ENCODE peak calls at places on chromosomes 3 and 15, in four cellular contexts. A is left ventricle myocardium inferior, B is colonic mucosa, J is psoas muscle. G is an unnamed sample.

GRCh38 chr3:132180337-132180791 is 136.8 kb upstream of the ACP3 start:
- DNase-seq in A (no peak), B (no peak), J (no peak), G (peak; percentile 81)

GRCh38 chr3:65093641-65094040 is 405.8 kb upstream of the ADAMTS9 start:
- DNase-seq in A (no peak), B (no peak), J (no peak), G (no peak)

GRCh38 chr15:61046291-61046690 is 182.8 kb downstream of the RORA start:
- DNase-seq in A (no peak), B (no peak), J (no peak), G (no peak)

GRCh38 chr3:151345854-151346253 is 16.5 kb upstream of the P2RY13 start:
- DNase-seq in A (no peak), B (no peak), J (no peak), G (peak; percentile 78)

GRCh38 chr3:49004352-49005297 is 2.6 kb upstream of the WDR6 start:
- DNase-seq in A (no peak), B (peak; percentile 84), J (no peak), G (no peak)

GRCh38 chr3:66957357-66957756 is 40.8 kb upstream of the KBTBD8 start:
- DNase-seq in A (no peak), B (no peak), J (no peak), G (no peak)

GRCh38 chr3:46926871-46927717 is 49.5 kb downstream of the CCDC12 start:
- DNase-seq in A (no peak), B (peak; percentile 42), J (peak; percentile 41), G (no peak)

GRCh38 chr3:167884481-167884880 is 149.0 kb downstream of the SERPINI1 start:
- DNase-seq in A (no peak), B (no peak), J (no peak), G (no peak)

GRCh38 chr15:73782339-73782979 is 29.3 kb upstream of the INSYN1 start:
- DNase-seq in A (no peak), B (no peak), J (no peak), G (no peak)

GRCh38 chr3:113264741-113265140 is 53.4 kb downstream of the BOC start:
- DNase-seq in A (no peak), B (no peak), J (peak; percentile 46), G (no peak)

GRCh38 chr3:117128876-117129275 is 419.3 kb downstream of the TUSC7 start:
- DNase-seq in A (no peak), B (no peak), J (no peak), G (no peak)

GRCh38 chr15:101409621-101410020 is 79.9 kb downstream of the PCSK6 start:
- DNase-seq in A (no peak), B (no peak), J (no peak), G (no peak)

GRCh38 chr3:100913870-100914654 is 79.2 kb downstream of the ABI3BP start:
- DNase-seq in A (no peak), B (no peak), J (no peak), G (peak; percentile 59)

GRCh38 chr3:184040010-184040409 is 8.5 kb downstream of the HTR3D start:
- DNase-seq in A (no peak), B (no peak), J (no peak), G (peak; percentile 15)

GRCh38 chr3:55097441-55097840 is 169.6 kb upstream of the LRTM1 start:
- DNase-seq in A (no peak), B (no peak), J (no peak), G (peak; percentile 76)

GRCh38 chr3:111173906-111174305 is 102.3 kb downstream of the NECTIN3 start:
- DNase-seq in A (no peak), B (no peak), J (no peak), G (no peak)

GRCh38 chr3:73827658-73828313 is 203.0 kb upstream of the PDZRN3 start:
- DNase-seq in A (no peak), B (peak; percentile 38), J (no peak), G (peak; percentile 68)

GRCh38 chr15:63923993-63924950 is 90.5 kb upstream of the HERC1 start:
- DNase-seq in A (no peak), B (no peak), J (no peak), G (no peak)

GRCh38 chr3:140599009-140599408 is 78.9 kb upstream of the TRIM42 start:
- DNase-seq in A (no peak), B (no peak), J (no peak), G (no peak)

GRCh38 chr3:10505050-10505790 is at the start of gene ATP2B2:
- DNase-seq in A (no peak), B (no peak), J (peak; percentile 40), G (peak; percentile 35)

GRCh38 chr3:21174461-21174860 is 576.5 kb downstream of the ZNF385D start:
- DNase-seq in A (no peak), B (no peak), J (no peak), G (peak; percentile 48)

GRCh38 chr15:82571722-82572222 is 31.5 kb upstream of the RPS17 start:
- DNase-seq in A (peak; percentile 53), B (peak; percentile 58), J (peak; percentile 71), G (peak; percentile 65)

GRCh38 chr3:138174421-138175122 is at the start of gene DBR1:
- DNase-seq in A (peak; percentile 51), B (peak; percentile 94), J (peak; percentile 79), G (peak; percentile 73)

GRCh38 chr3:155079795-155080546 is at the start of gene MME:
- DNase-seq in A (peak; percentile 29), B (no peak), J (peak; percentile 81), G (peak; percentile 97)

GRCh38 chr3:162491957-162492356 is 995.3 kb downstream of the OTOL1 start:
- DNase-seq in A (no peak), B (no peak), J (no peak), G (peak; percentile 14)

GRCh38 chr3:23624305-23624704 is 181.4 kb upstream of the UBE2E1 start:
- DNase-seq in A (no peak), B (no peak), J (no peak), G (no peak)

DNA sequence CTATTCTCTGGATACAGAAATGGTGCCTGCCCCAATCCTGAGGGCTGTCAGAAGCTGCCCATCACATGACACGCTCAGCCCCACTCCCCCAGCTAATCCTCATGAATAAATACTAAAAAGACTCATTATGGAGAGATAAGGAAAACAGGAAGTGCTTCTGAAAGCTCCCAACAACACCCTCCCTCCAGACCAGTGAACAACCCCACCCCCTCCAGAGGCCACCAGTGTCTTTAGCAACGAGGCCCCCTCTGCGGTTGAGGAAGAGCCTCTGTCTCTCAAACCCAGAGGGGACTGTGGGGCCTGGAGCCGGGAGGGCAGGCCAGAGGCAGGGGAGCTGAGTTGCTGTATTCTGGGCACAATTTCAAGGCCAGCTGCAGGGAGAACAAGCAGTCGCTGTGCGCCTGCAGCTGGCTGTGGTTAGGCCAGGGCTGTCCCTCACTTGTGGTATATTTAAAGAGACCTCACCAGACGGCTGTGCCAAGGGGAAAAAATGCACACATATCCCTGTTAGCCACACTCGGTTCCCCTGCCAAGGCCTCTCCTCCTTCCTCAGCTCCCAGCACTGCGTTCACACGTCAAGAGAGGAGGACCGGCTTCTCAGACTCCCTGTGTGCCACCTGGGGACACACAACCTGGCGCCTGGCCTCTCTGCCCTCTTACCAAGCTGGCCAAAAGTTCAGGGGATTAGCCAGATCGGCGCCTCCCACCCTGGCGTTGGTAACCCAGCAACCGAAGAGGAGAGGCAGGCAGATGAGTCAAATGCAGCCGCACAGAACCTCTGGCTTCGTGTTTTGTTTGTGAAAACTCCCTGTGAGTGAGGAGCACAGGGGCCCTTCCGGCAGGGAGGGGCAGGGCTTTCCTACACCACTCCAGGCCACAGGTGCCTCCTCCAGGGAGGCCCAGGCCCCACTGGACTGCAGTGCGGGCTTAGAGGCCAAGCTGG is 101.2 kb upstream of the ETV5 start:
- DNase-seq in A (peak; percentile 66), B (peak; percentile 29), J (peak; percentile 76), G (peak; percentile 66)
- H3K4me3 ChIP-seq in A (peak overlapping the region; percentile 24), B (no peak overlapping the region), J (peak overlapping the region; percentile 0), G (peak overlapping the region; percentile 35)

GRCh38 chr3:178719036-178719635 is 182.9 kb downstream of the KCNMB2 start:
- DNase-seq in A (no peak), B (peak; percentile 21), J (no peak), G (no peak)
- TF ChIP-seq CTCF in A (no peak), B (no peak), J (no peak), G (no peak)

GRCh38 chr3:127404614-127405598 is 117.1 kb upstream of the PRR20G start:
- DNase-seq in A (no peak), B (no peak), J (no peak), G (no peak)
- H3K4me3 ChIP-seq in A (no peak overlapping the region), B (no peak overlapping the region), J (no peak overlapping the region), G (no peak overlapping the region)

GRCh38 chr3:182697345-182697919 is 95.9 kb upstream of the ATP11B start:
- DNase-seq in A (no peak), B (no peak), J (no peak), G (no peak)

GRCh38 chr3:182699550-182700170 is 93.6 kb upstream of the ATP11B start:
- DNase-seq in A (no peak), B (no peak), J (no peak), G (no peak)

GRCh38 chr3:182702216-182702615 is 91.1 kb upstream of the ATP11B start:
- DNase-seq in A (no peak), B (no peak), J (no peak), G (no peak)

GRCh38 chr3:182693723-182694122 is 99.6 kb upstream of the ATP11B start:
- DNase-seq in A (no peak), B (no peak), J (no peak), G (no peak)

DNA sequence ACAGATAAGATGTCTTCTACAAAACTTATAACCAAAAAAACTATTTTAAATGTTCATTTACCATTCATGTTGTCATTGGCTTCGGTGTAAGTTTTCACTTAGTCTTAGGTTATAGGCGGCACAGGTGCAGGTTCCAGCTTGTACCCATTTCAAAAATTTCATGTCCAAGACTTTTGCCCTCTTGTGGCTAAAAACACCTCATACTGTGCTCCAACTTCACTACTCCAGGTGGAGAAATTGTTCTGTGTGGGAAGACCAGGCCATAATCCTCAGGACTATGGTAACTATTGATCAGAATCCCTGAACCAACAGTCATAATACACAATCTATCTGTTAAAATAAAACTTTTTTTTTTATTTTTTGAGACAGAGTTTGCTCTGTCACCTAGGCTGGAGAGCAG is 95.2 kb upstream of the ATP11B start:
- DNase-seq in A (no peak), B (no peak), J (no peak), G (no peak)
- TF ChIP-seq CTCF in A (no peak), B (no peak), J (no peak), G (no peak)

DNA sequence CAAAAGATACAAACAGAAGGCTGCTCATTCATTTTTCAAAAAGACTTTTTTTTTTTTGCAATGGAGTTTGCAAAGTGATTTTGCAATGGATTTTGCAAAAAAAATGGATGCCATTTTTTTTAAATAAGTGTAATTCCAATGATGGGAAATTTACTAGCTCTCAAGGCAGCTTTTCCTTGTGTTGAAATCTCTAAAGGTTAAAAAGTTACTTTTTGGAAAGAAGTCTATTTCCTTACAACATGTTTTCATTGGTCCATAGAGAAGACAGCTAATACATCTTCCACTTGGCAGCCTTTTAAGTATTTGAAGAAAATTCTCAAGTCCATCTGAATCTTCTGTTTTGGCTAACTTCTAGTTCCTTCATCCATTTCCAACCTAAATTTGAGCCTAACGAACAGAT is 392.2 kb upstream of the TPRG1 start:
- DNase-seq in A (no peak), B (no peak), J (no peak), G (no peak)
- H3K4me3 ChIP-seq in A (no peak overlapping the region), B (no peak overlapping the region), J (no peak overlapping the region), G (no peak overlapping the region)

DNA sequence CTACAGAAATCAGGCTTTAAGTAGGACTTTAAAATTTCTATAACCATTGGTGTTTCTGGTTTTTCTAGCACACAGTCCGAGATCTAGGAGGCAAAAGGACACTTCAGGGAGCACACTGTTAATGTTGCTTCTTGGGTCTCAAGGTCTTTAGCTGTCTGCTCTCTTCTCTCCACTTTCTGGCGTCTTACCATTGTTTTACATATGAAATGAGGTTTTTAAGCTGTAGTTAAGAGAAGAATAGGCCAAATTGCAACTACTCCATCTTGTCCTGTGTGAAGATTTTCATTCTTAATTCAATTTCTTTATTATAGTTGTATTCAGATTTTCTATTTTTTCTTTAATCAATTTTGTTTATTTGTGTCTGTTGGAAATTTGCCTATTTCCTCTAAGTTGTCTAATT is 151.4 kb downstream of the WNT7A start:
- DNase-seq in A (no peak), B (no peak), J (no peak), G (no peak)
- TF ChIP-seq CTCF in A (no peak), B (no peak), J (no peak), G (no peak)